ENCODE peak calls at places on chromosomes 4 and X, in ten cellular contexts. O is tibial artery; N is sciatic nerve; A is CD8-positive, alpha-beta memory T cell; G is activated naive CD4-positive, alpha-beta T cell treated with anti-CD3 and anti-CD28 coated beads for 36 hours; F is posterior vena cava; E is GM10248; W is mucosa of descending colon; Z is activated T-cell treated with anti-CD3 and anti-CD28 coated beads for 1 hour; T is stimulated activated CD8-positive, alpha-beta memory T cell treated with anti-CD3 and anti-CD28 coated beads, Interleukin-2, amount 100 ng/mL, for 1 hour. Y is an unnamed sample.

GRCh38 chr4:5796976-5797375 is 86.0 kb downstream of the EVC start:
- DNase-seq in Z (no peak), A (no peak), T (no peak), F (peak), O (no peak), E (no peak), W (no peak), G (no peak), N (peak), Y (no peak)

GRCh38 chr4:163404570-163404969 is 60.9 kb downstream of the NPY5R start:
- DNase-seq in N (no peak), W (no peak), O (no peak), T (no peak), Z (no peak), F (no peak), G (no peak), E (no peak), A (no peak), Y (no peak)

GRCh38 chr4:69909195-69909594 is 21.7 kb upstream of the CSN1S1 start:
- DNase-seq in T (no peak), W (no peak), Z (no peak), E (no peak), A (no peak), N (no peak), O (no peak), G (no peak), F (no peak), Y (no peak)

GRCh38 chr4:120769227-120769626 is 153.3 kb downstream of the PRDM5 start:
- DNase-seq in T (no peak), E (no peak), A (no peak), F (no peak), Z (no peak), N (no peak), O (no peak), G (no peak), W (no peak), Y (no peak)

GRCh38 chr4:78018271-78019049 is 38.7 kb upstream of the FRAS1 start:
- DNase-seq in A (no peak), E (no peak), O (no peak), N (no peak), T (no peak), F (no peak), W (no peak), Z (no peak), G (no peak), Y (no peak)

GRCh38 chr4:14059006-14059405 is 431.5 kb upstream of the BOD1L1 start:
- DNase-seq in W (no peak), N (no peak), T (no peak), E (no peak), O (no peak), F (no peak), G (no peak), A (no peak), Z (no peak), Y (no peak)

GRCh38 chr4:80306255-80306654 is 29.3 kb upstream of the CFAP299 start:
- DNase-seq in G (no peak), O (no peak), Z (no peak), W (no peak), F (no peak), T (no peak), N (no peak), A (no peak), E (no peak), Y (no peak)

GRCh38 chr4:140183270-140183669 is 29.3 kb upstream of the MAML3 start:
- DNase-seq in W (no peak), Z (no peak), E (no peak), N (no peak), A (no peak), G (no peak), O (no peak), T (no peak), F (no peak), Y (no peak)

GRCh38 chr4:2596153-2596552 is 59.7 kb downstream of the FAM193A start:
- DNase-seq in Z (no peak), F (no peak), T (no peak), A (no peak), E (no peak), W (peak), N (no peak), G (no peak), O (no peak), Y (no peak)

GRCh38 chrX:131366387-131366786 is 77.3 kb upstream of the IGSF1 start:
- DNase-seq in N (no peak), A (no peak), W (no peak), E (no peak), F (no peak), G (no peak), Z (no peak), O (no peak), T (no peak), Y (peak)

GRCh38 chr4:86961605-86962295 is 26.9 kb downstream of the AFF1 start:
- DNase-seq in T (no peak), E (peak), W (no peak), N (no peak), O (no peak), A (no peak), Z (no peak), F (no peak), G (peak), Y (peak)

GRCh38 chr4:17502764-17503163 is 9.1 kb downstream of the QDPR start:
- DNase-seq in F (no peak), E (no peak), G (no peak), W (no peak), O (no peak), Z (no peak), N (no peak), A (no peak), T (no peak), Y (no peak)

GRCh38 chr4:137420901-137421384 is 111.4 kb downstream of the PCDH18 start:
- DNase-seq in Z (no peak), T (no peak), N (no peak), O (no peak), A (no peak), E (no peak), G (no peak), F (peak), W (no peak), Y (no peak)

GRCh38 chr4:2822461-2823300 is 21.0 kb upstream of the ADD1 start:
- DNase-seq in O (no peak), G (no peak), Z (no peak), W (peak), F (peak), T (no peak), E (no peak), N (no peak), A (no peak), Y (no peak)

GRCh38 chrX:13750204-13750603 is 15.7 kb downstream of the OFD1 start:
- DNase-seq in G (no peak), E (peak), A (peak), F (no peak), N (no peak), Z (no peak), O (no peak), T (no peak), W (no peak), Y (peak)

GRCh38 chrX:48695925-48696300 is 621 bp upstream of the SUV39H1 start:
- DNase-seq in Z (no peak), A (no peak), W (no peak), O (no peak), T (no peak), E (peak), G (no peak), N (no peak), F (no peak), Y (no peak)

GRCh38 chrX:19440713-19441112 is 74.6 kb downstream of the MAP3K15 start:
- DNase-seq in N (no peak), E (no peak), W (no peak), G (no peak), Z (no peak), A (no peak), T (no peak), F (no peak), O (no peak), Y (no peak)

GRCh38 chr4:37246891-37247290 is 2.3 kb downstream of the NWD2 start:
- DNase-seq in Z (no peak), O (no peak), E (no peak), W (no peak), F (no peak), A (no peak), N (no peak), G (no peak), T (no peak), Y (no peak)

GRCh38 chr4:24594887-24595286 is 10.5 kb upstream of the DHX15 start:
- DNase-seq in F (no peak), T (no peak), E (no peak), G (no peak), O (no peak), Z (no peak), W (no peak), A (no peak), N (no peak), Y (no peak)